ENCODE peak calls at places on chromosomes 7 and 10, in ten cellular contexts. N, H, T, Q, Y, W, E, J, M and L are unnamed samples.

GRCh38 chr7:117837841-117838240 is 35.4 kb downstream of the CTTNBP2 start:
- DNase-seq in N (no peak), H (no peak), T (no peak), Q (no peak), Y (no peak), W (no peak), E (no peak), J (no peak), M (no peak), L (no peak)

GRCh38 chr10:124719213-124719851 is 24.8 kb downstream of the FAM53B start:
- DNase-seq in N (peak), H (no peak), T (peak), Q (no peak), Y (no peak), W (peak), E (no peak), J (no peak), M (no peak), L (no peak)

GRCh38 chr7:73770002-73770859 is at the start of gene CLDN3:
- DNase-seq in N (peak), H (peak), T (peak), Q (peak), Y (peak), W (no peak), E (peak), J (no peak), M (no peak), L (no peak)

GRCh38 chr10:114103286-114103685 is 59.6 kb downstream of the ADRB1 start:
- DNase-seq in N (no peak), H (peak), T (no peak), Q (no peak), Y (no peak), W (no peak), E (peak), J (no peak), M (no peak), L (no peak)

GRCh38 chr7:33336820-33337219 is 207.5 kb downstream of the BBS9 start:
- DNase-seq in N (no peak), H (no peak), T (no peak), Q (no peak), Y (no peak), W (no peak), E (no peak), J (no peak), M (no peak), L (no peak)

GRCh38 chr7:21355406-21355874 is 72.4 kb upstream of the SP4 start:
- DNase-seq in N (peak), H (no peak), T (peak), Q (no peak), Y (no peak), W (no peak), E (no peak), J (no peak), M (no peak), L (no peak)

GRCh38 chr10:86376852-86377796 is 10.5 kb upstream of the GRID1 start:
- DNase-seq in N (peak), H (peak), T (peak), Q (no peak), Y (peak), W (peak), E (peak), J (peak), M (peak), L (peak)

GRCh38 chr10:98173258-98173657 is 38.8 kb downstream of the R3HCC1L start:
- DNase-seq in N (no peak), H (no peak), T (no peak), Q (no peak), Y (no peak), W (no peak), E (no peak), J (no peak), M (no peak), L (no peak)

GRCh38 chr7:137635132-137635531 is 211.6 kb downstream of the DGKI start:
- DNase-seq in N (no peak), H (no peak), T (no peak), Q (no peak), Y (no peak), W (no peak), E (no peak), J (no peak), M (no peak), L (no peak)

GRCh38 chr7:13874783-13875182 is 114.7 kb downstream of the ETV1 start:
- DNase-seq in N (no peak), H (no peak), T (no peak), Q (no peak), Y (no peak), W (no peak), E (no peak), J (no peak), M (no peak), L (no peak)

GRCh38 chr7:2689951-2690705 is 2.1 kb downstream of the AMZ1 start:
- DNase-seq in N (no peak), H (no peak), T (no peak), Q (no peak), Y (no peak), W (no peak), E (no peak), J (no peak), M (no peak), L (no peak)

GRCh38 chr7:106630648-106631047 is 30.3 kb downstream of the CCDC71L start:
- DNase-seq in N (no peak), H (no peak), T (no peak), Q (no peak), Y (no peak), W (no peak), E (no peak), J (no peak), M (no peak), L (no peak)
- TF ChIP-seq EP300 in N (no peak), H (no peak), T (no peak), Q (no peak), Y (no peak), W (no peak), E (no peak), J (no peak), M (no peak), L (no peak)

GRCh38 chr7:83751217-83751616 is 102.3 kb upstream of the SEMA3E start:
- DNase-seq in N (no peak), H (no peak), T (no peak), Q (no peak), Y (no peak), W (no peak), E (no peak), J (no peak), M (no peak), L (no peak)
- TF ChIP-seq EP300 in N (no peak), H (no peak), T (no peak), Q (no peak), Y (no peak), W (no peak), E (no peak), J (no peak), M (no peak), L (no peak)

GRCh38 chr10:123331438-123331837 is 177.2 kb downstream of the BUB3 start:
- DNase-seq in N (no peak), H (no peak), T (no peak), Q (no peak), Y (no peak), W (no peak), E (no peak), J (no peak), M (no peak), L (no peak)
- TF ChIP-seq EP300 in N (no peak), H (no peak), T (no peak), Q (no peak), Y (no peak), W (no peak), E (no peak), J (no peak), M (no peak), L (no peak)

GRCh38 chr10:95178266-95178665 is 15.8 kb upstream of the ACSM6 start:
- DNase-seq in N (no peak), H (no peak), T (no peak), Q (no peak), Y (no peak), W (no peak), E (no peak), J (no peak), M (no peak), L (no peak)

GRCh38 chr10:95183132-95183450 is 10.9 kb upstream of the ACSM6 start:
- DNase-seq in N (no peak), H (no peak), T (no peak), Q (no peak), Y (no peak), W (no peak), E (no peak), J (no peak), M (no peak), L (no peak)

GRCh38 chr10:95178797-95179196 is 15.2 kb upstream of the ACSM6 start:
- DNase-seq in N (no peak), H (no peak), T (no peak), Q (no peak), Y (no peak), W (no peak), E (no peak), J (no peak), M (no peak), L (no peak)

GRCh38 chr10:95183451-95184230 is 10.4 kb upstream of the ACSM6 start:
- DNase-seq in N (peak), H (peak), T (peak), Q (peak), Y (peak), W (peak), E (peak), J (peak), M (no peak), L (peak)

DNA sequence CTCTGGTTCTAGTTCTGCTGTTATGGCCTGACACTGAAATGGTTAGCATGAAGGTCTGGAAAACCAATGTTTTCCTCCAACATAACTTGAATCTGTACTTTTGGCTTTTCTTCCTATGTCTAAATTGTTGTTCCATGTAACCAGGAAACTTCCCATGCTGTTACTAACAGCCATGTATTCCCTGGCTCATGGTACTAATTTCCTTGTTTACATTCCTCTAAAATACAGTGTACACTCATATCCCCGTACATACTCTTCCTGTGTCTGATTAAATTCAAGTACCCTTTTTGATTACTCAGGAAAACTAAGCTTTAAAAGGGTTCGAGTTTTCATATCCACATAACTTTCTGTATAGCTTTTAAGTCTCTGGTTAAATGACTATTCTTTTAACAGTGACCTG is 12.3 kb upstream of the ACSM6 start:
- DNase-seq in N (no peak), H (no peak), T (no peak), Q (no peak), Y (no peak), W (no peak), E (no peak), J (no peak), M (no peak), L (no peak)
- TF ChIP-seq EP300 in N (no peak), H (no peak), T (no peak), Q (no peak), Y (no peak), W (no peak), E (no peak), J (no peak), M (no peak), L (no peak)

GRCh38 chr7:37297546-37297945 is 151.1 kb downstream of the ELMO1 start:
- DNase-seq in N (no peak), H (no peak), T (no peak), Q (no peak), Y (no peak), W (no peak), E (no peak), J (no peak), M (no peak), L (no peak)
- TF ChIP-seq EP300 in N (no peak), H (no peak), T (no peak), Q (no peak), Y (no peak), W (no peak), E (no peak), J (no peak), M (no peak), L (peak)

GRCh38 chr10:4671451-4672145 is 154.4 kb upstream of the AKR1E2 start:
- DNase-seq in N (no peak), H (no peak), T (no peak), Q (no peak), Y (no peak), W (no peak), E (no peak), J (no peak), M (no peak), L (no peak)
- TF ChIP-seq EP300 in N (no peak), H (no peak), T (no peak), Q (no peak), Y (no peak), W (no peak), E (peak), J (no peak), M (no peak), L (no peak)

DNA sequence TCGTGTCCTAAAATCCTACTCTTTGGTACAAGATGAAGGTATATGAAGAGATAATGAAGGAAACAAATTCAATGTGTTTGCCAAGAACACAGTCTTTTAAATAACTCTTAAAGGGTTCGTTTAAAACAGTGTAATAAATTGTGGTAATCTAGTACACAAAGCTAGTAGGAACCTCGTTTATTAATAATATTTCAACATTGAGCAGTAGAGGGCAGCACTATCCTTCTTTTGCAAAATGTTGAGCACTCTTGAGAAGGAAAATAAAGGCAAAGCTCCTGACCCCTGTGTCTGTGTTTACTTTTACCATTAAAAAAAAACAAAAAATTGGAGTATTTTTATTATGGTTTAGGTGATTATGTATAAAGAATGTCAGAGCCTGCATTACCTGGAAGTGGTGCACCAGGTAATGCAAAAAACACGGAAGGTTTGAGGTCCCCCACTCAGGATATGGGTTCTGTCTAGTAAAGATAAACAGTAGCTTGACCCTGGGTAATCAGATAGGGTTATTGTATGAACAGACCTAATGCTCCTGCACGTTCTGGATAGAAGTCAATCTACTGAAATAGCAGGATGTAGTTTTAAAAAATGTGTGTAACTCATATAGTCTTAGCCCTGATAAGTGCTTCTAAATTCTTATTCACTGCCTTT is 5.7 kb upstream of the GOT1 start:
- DNase-seq in N (no peak), H (no peak), T (peak), Q (no peak), Y (no peak), W (no peak), E (peak), J (no peak), M (no peak), L (no peak)
- TF ChIP-seq EP300 in N (no peak), H (no peak), T (no peak), Q (no peak), Y (no peak), W (no peak), E (no peak), J (no peak), M (no peak), L (no peak)

DNA sequence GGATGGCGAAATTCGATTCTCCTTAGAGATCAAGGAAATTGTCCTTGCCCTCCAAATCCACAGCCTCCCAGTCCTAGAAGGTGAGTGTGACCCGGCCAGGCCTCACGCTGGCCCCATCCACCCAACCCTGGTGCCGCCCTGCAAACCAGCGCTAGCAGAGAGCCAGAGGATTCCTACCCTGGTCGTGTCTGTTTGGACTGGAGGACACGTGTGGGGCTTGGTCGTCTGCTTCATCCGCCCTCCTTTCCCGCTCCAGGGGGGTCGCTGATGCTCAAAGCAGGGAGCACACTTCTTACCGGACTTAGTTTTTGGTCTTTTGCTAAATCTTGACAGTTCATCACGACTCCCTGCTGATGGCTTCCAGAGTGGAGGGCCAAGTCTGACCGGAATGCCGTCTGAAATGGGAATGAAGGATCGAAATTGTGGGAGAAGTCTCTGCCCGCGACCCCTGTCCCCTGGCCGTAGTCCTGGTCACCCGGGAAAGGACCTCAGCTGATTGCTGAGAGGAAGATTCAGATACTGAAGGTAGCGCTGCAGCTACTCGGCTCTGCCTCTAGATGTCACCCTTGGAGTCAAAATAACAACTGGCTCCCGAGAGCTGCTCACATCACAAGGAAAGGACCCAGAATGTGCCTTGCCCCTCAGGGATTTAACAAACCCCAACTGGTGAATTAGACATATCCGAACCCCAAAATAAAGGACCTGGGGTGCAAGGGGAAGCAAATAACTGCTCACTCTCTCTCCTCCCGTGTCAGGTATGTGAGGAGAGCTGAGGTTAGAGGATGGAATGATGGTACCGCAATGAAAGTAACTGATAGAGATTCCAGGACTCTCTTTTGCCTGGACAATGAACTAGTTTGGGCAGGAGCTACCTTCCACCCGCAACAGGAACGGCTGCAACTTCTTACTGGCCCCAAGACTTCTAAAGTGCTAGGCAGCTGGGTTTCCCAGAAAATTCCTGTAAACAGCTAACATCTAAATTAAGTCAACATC is 23.5 kb upstream of the ORC5 start:
- DNase-seq in N (peak), H (peak), T (peak), Q (no peak), Y (peak), W (peak), E (peak), J (peak), M (no peak), L (peak)
- TF ChIP-seq EP300 in N (no peak), H (no peak), T (no peak), Q (no peak), Y (no peak), W (no peak), E (no peak), J (no peak), M (no peak), L (no peak)

GRCh38 chr7:94005753-94006152 is 1.6 kb upstream of the BET1 start:
- DNase-seq in N (no peak), H (no peak), T (no peak), Q (no peak), Y (no peak), W (no peak), E (no peak), J (no peak), M (no peak), L (no peak)

GRCh38 chr7:94004024-94004945 is at the start of gene BET1:
- DNase-seq in N (peak), H (peak), T (peak), Q (peak), Y (peak), W (peak), E (peak), J (peak), M (peak), L (peak)

GRCh38 chr7:94001396-94001795 is 2.8 kb downstream of the BET1 start:
- DNase-seq in N (no peak), H (no peak), T (no peak), Q (no peak), Y (no peak), W (no peak), E (no peak), J (no peak), M (no peak), L (no peak)

GRCh38 chr7:94008537-94008936 is 4.4 kb upstream of the BET1 start:
- DNase-seq in N (no peak), H (no peak), T (no peak), Q (no peak), Y (no peak), W (no peak), E (no peak), J (no peak), M (no peak), L (no peak)

DNA sequence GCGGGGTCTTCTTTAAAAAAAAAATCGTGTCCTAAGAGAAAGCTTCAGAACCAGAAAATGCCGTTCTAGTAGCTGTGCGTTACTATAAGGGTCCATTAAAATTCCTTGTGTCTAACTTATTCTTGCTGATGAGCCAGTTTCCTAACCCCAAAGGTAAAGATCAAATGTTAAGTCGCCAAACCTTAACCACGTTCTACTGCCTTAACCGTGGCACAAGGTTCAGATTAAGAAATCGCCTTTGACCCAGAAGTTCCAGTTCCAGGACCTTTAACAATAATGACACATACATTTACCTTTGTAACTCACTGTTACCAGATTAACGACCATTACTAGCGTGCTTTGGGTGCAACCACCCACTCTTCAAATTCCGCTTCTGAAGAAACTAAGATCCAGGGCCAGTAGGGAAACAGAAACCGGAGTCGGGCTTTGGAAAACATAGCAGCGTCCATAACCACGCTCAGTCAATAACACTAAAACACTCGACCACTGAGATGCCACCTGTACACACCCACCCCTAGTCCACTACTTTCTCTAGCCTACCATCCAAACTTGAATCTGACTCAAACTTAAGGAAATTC is 620 bp downstream of the BET1 start:
- DNase-seq in N (no peak), H (peak), T (peak), Q (no peak), Y (no peak), W (no peak), E (no peak), J (no peak), M (no peak), L (no peak)
- TF ChIP-seq EP300 in N (no peak), H (no peak), T (no peak), Q (no peak), Y (no peak), W (no peak), E (no peak), J (no peak), M (no peak), L (no peak)